ENCODE peak calls at places on chromosomes 5 and 9, in five cellular contexts. J is A549, R is GM12878, S is SK-N-SH, F is K562. C is an unnamed sample.

GRCh38 chr5:1299511-1299850 is 4.6 kb upstream of the TERT start:
- DNase-seq in J (no peak), S (no peak), F (no peak), R (no peak), C (no peak)

GRCh38 chr9:37574241-37574721 is 1.9 kb downstream of the FBXO10 start:
- DNase-seq in S (peak; percentile 25), R (no peak), F (no peak), J (no peak), C (peak; percentile 62)

GRCh38 chr9:130557077-130557468 is 22.3 kb upstream of the FUBP3 start:
- DNase-seq in R (no peak), S (no peak), J (no peak), F (no peak), C (no peak)

GRCh38 chr9:37730840-37731239 is 22.8 kb upstream of the TRMT10B start:
- DNase-seq in R (no peak), F (no peak), J (no peak), S (no peak), C (no peak)

GRCh38 chr9:110954822-110955291 is 83.4 kb downstream of the LPAR1 start:
- DNase-seq in R (no peak), S (no peak), F (no peak), J (no peak), C (peak; percentile 64)

GRCh38 chr9:38318755-38319495 is 73.6 kb upstream of the ALDH1B1 start:
- DNase-seq in F (no peak), J (peak; percentile 10), R (peak; percentile 90), S (peak; percentile 53), C (peak; percentile 72)

GRCh38 chr9:101027246-101027645 is 1.3 kb upstream of the PLPPR1 start:
- DNase-seq in R (no peak), F (no peak), J (no peak), S (no peak), C (no peak)

GRCh38 chr9:135990468-135991429 is 29.6 kb upstream of the UBAC1 start:
- DNase-seq in J (peak; percentile 86), S (peak; percentile 89), F (peak; percentile 89), R (no peak), C (peak; percentile 47)

GRCh38 chr5:6826756-6827155 is 113.5 kb downstream of the TENT4A start:
- DNase-seq in S (no peak), F (no peak), J (no peak), R (no peak), C (no peak)

GRCh38 chr9:38651400-38652042 is 31.1 kb upstream of the ANKRD18A start:
- DNase-seq in R (peak; percentile 11), S (no peak), J (no peak), F (no peak), C (no peak)

GRCh38 chr9:137055385-137056364 is 1.8 kb upstream of the ENTPD2 start:
- DNase-seq in R (no peak), J (peak; percentile 76), S (peak; percentile 94), F (no peak), C (peak; percentile 41)

GRCh38 chr9:34464571-34464970 is 6.0 kb downstream of the DNAI1 start:
- DNase-seq in J (no peak), R (no peak), S (no peak), F (no peak), C (no peak)

GRCh38 chr5:8061140-8061469 is 192.2 kb downstream of the MTRR start:
- DNase-seq in F (no peak), J (no peak), R (no peak), S (no peak), C (no peak)

GRCh38 chr5:65394078-65394477 is 87.6 kb downstream of the ADAMTS6 start:
- DNase-seq in J (peak; percentile 2), R (no peak), F (no peak), S (no peak), C (peak; percentile 90)

GRCh38 chr5:52746539-52746938 is 41.2 kb upstream of the ITGA1 start:
- DNase-seq in S (no peak), J (no peak), F (no peak), R (no peak), C (peak; percentile 45)

GRCh38 chr9:116516456-116516855 is 170.6 kb upstream of the TRIM32 start:
- DNase-seq in S (no peak), F (no peak), R (no peak), J (no peak), C (no peak)

GRCh38 chr9:90956026-90956810 is 154.6 kb downstream of the SYK start:
- DNase-seq in R (no peak), S (no peak), F (no peak), J (no peak), C (peak; percentile 73)

GRCh38 chr5:157857821-157858526 is 971 bp downstream of the CLINT1 start:
- DNase-seq in F (peak; percentile 27), S (no peak), R (no peak), J (no peak), C (peak; percentile 21)

GRCh38 chr5:107680099-107680498 is 9.4 kb upstream of the EFNA5 start:
- DNase-seq in R (no peak), S (no peak), F (no peak), J (no peak), C (no peak)

GRCh38 chr5:157160001-157160400 is 6.1 kb downstream of the GARIN3 start:
- DNase-seq in S (no peak), F (no peak), R (no peak), J (no peak), C (no peak)

GRCh38 chr5:158644301-158644700 is 455.4 kb downstream of the EBF1 start:
- DNase-seq in F (no peak), J (no peak), R (no peak), S (no peak), C (no peak)

GRCh38 chr5:173045481-173045880 is 10.7 kb upstream of the CREBRF start:
- DNase-seq in F (peak; percentile 38), S (no peak), J (no peak), R (no peak), C (no peak)

GRCh38 chr9:99019523-99020331 is 76.0 kb downstream of the COL15A1 start:
- DNase-seq in R (no peak), J (peak; percentile 62), F (no peak), S (no peak), C (peak; percentile 99)

GRCh38 chr5:138240690-138241385 is 27.7 kb upstream of the CDC23 start:
- DNase-seq in F (peak; percentile 4), R (no peak), J (no peak), S (no peak), C (no peak)

GRCh38 chr9:96667363-96667728 is 12.2 kb upstream of the PRXL2C start:
- DNase-seq in F (no peak), J (no peak), S (no peak), R (no peak), C (no peak)

GRCh38 chr5:78974011-78974410 is 11.1 kb downstream of the ARSB start:
- DNase-seq in F (no peak), R (no peak), S (peak; percentile 46), J (no peak), C (no peak)

GRCh38 chr5:100119903-100120302 is 415.3 kb upstream of the FAM174A start:
- DNase-seq in S (no peak), R (no peak), F (no peak), J (no peak), C (no peak)

GRCh38 chr5:179475211-179475840 is 75.0 kb upstream of the RUFY1 start:
- DNase-seq in R (no peak), S (no peak), F (no peak), J (no peak), C (no peak)

GRCh38 chr9:104740596-104740995 is 6.9 kb upstream of the NIPSNAP3A start:
- DNase-seq in R (no peak), S (no peak), J (peak; percentile 11), F (no peak), C (peak; percentile 64)

GRCh38 chr5:95261369-95262175 is 23.3 kb downstream of the MCTP1 start:
- DNase-seq in R (no peak), J (peak; percentile 36), F (peak; percentile 15), S (no peak), C (peak; percentile 49)

GRCh38 chr5:171418982-171419662 is at the start of gene FGF18:
- DNase-seq in J (peak; percentile 79), R (no peak), S (peak; percentile 74), F (peak; percentile 44), C (peak; percentile 51)

GRCh38 chr5:139755892-139756671 is 39.5 kb upstream of the PSD2 start:
- DNase-seq in J (no peak), R (no peak), S (peak; percentile 70), F (no peak), C (no peak)
- TF ChIP-seq RCOR1 in J (no peak), R (no peak), S (no peak), F (no peak), C (no peak)

DNA sequence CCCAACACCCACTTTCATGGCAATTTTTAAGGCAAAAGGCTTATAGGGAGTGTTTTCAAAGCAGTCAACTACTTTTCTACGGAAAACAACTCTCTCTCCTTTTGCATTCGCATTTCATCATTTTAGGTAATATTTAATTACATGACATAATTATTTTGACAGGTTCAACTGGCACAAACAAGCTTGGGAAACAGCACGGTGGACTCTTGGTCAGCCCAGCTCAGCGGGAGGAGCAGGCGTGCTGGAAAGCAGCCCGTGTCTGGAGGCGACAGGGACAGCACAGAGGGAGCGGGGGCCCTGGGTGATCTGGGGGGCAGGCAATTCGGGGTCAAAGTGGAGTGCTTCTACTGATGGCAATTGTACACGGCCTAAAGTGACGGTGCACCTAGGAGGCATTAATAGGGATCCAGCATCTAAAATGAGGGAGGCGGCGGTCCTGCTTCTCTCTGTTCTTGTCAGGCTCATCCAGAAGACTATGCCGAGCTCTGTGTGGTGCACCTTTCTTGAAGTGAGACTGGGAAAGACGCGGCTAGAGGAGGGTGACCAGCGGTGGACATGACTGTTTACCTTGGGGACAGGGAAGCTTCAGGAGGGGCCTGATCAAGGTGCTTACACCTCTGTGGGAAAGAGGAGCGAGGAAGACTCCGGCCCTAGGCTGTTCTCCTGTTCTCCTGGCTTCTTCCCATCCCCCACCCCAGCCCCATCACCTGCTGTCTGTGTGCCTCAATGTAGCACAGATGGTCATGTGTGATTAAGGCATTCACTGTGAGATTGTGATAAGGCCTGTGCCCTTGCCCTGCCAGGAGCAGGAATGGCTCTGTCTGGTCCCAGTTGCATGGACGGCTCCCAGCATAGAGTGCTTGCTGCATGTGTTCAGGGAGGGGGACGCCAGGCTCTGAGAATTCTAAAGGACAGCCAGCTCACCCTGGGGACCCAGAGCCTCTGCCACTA is 3.4 kb downstream of the MYMK start:
- DNase-seq in S (no peak), F (no peak), J (no peak), R (no peak), C (no peak)
- TF ChIP-seq RCOR1 in S (no peak), F (no peak), J (no peak), R (no peak), C (no peak)

DNA sequence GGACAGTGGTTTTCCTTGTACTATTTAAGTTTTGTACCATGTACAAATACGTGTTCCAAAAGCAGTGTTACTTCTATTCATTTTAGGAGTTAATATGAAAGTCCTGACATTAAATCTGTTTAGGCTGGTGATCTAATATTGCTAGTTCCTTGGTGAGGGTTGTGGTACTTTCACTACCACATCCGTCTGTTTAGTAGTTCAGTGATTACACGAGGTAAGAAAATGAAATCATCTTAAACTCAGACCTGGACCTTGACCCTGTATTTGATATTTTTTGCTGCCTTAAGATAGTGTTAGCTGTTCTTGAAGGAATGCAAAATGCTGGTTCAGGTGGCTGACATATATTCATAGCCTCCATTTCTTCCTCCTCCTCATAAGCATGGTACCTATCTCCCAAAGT is 50.3 kb downstream of the MTAP start:
- DNase-seq in S (no peak), R (peak; percentile 27), J (no peak), F (no peak), C (no peak)
- TF ChIP-seq RCOR1 in S (no peak), R (no peak), J (no peak), F (no peak), C (no peak)

GRCh38 chr9:124480621-124480981 is 26.6 kb downstream of the NR5A1 start:
- DNase-seq in R (no peak), J (peak; percentile 53), S (peak; percentile 80), F (peak; percentile 80), C (peak; percentile 4)
- TF ChIP-seq RCOR1 in R (no peak), J (no peak), S (no peak), F (no peak), C (no peak)